ENCODE peak calls at places on chromosomes 6 and 20, in seven cellular contexts. E is activated T-helper 1 cell treated with anti-CD3 and anti-CD28 coated beads, Interleukin-12 subunit alpha, Interleukin-12 subunit beta, Interleukin-2, Interleukin-4 antibody, amounts not matched to agents 30 ng/mL and 10 ng/mL and 1 ng/mL, durations not matched to agents 14 hours and 24 hours and 36 hours; J is fibroblast of lung; M is NCI-H774; B is left cardiac atrium; K is psoas muscle; X is NCI-H748 treated with DMSO at 0.1 percent for 48 hours. Z is an unnamed sample.

GRCh38 chr6:151148111-151148510 is 91.7 kb upstream of the AKAP12 start:
- DNase-seq in E (no peak), J (no peak), M (no peak), B (peak), K (no peak), X (no peak), Z (no peak)

GRCh38 chr6:3742426-3743344 is 8.8 kb downstream of the PXDC1 start:
- DNase-seq in E (peak), J (peak), M (peak), B (peak), K (peak), X (peak), Z (peak)

GRCh38 chr20:62860924-62861691 is 514 bp downstream of the TCFL5 start:
- DNase-seq in E (peak), J (peak), M (no peak), B (peak), K (peak), X (no peak), Z (peak)

GRCh38 chr6:133286765-133287164 is 45.6 kb downstream of the EYA4 start:
- DNase-seq in E (no peak), J (peak), M (no peak), B (no peak), K (no peak), X (no peak), Z (peak)

GRCh38 chr6:33017694-33018353 is 8.4 kb upstream of the HLA-DOA start:
- DNase-seq in E (no peak), J (no peak), M (no peak), B (no peak), K (no peak), X (no peak), Z (no peak)

GRCh38 chr6:114343782-114344144 is 940 bp upstream of the HS3ST5 start:
- DNase-seq in E (no peak), J (no peak), M (no peak), B (no peak), K (no peak), X (no peak), Z (no peak)

GRCh38 chr6:21053612-21054011 is 519.4 kb downstream of the CDKAL1 start:
- DNase-seq in E (no peak), J (peak), M (no peak), B (no peak), K (no peak), X (no peak), Z (no peak)

GRCh38 chr20:53579266-53579580 is 14.4 kb downstream of the ZNF217 start:
- DNase-seq in E (no peak), J (no peak), M (no peak), B (no peak), K (no peak), X (no peak), Z (no peak)

GRCh38 chr6:73394577-73395354 is at the start of gene DDX43:
- DNase-seq in E (peak), J (peak), M (peak), B (peak), K (peak), X (no peak), Z (no peak)

Z was measured in NCI-H1436.